ENCODE peak calls at places on chromosomes 4 and X, in four cellular contexts. E is GM13977, L is kidney epithelial cell, X is GM12865. G is an unnamed sample.

GRCh38 chr4:135741583-135741982 is 1540.0 kb upstream of the PABPC4L start:
- DNase-seq in E (no peak), L (peak), X (no peak), G (no peak)

GRCh38 chr4:169934794-169935400 is 91.3 kb downstream of the MFAP3L start:
- DNase-seq in E (no peak), L (no peak), X (no peak), G (no peak)

GRCh38 chr4:2417765-2418651 is at the start of gene ZFYVE28:
- DNase-seq in E (no peak), L (no peak), X (no peak), G (no peak)

GRCh38 chr4:67682266-67682665 is 18.7 kb downstream of the UBA6 start:
- DNase-seq in E (no peak), L (no peak), X (no peak), G (no peak)

GRCh38 chr4:8241211-8241779 is 28.3 kb upstream of the HTRA3 start:
- DNase-seq in E (no peak), L (no peak), X (no peak), G (no peak)

GRCh38 chr4:159780196-159780922 is 677.5 kb downstream of the RAPGEF2 start:
- DNase-seq in E (no peak), L (no peak), X (no peak), G (no peak)

GRCh38 chrX:40651620-40652223 is 4.4 kb upstream of the CXorf38 start:
- DNase-seq in E (peak), L (no peak), X (peak), G (no peak)

GRCh38 chrX:42725196-42725595 is 52.8 kb downstream of the PPP1R2C start:
- DNase-seq in E (no peak), L (no peak), X (no peak), G (no peak)

GRCh38 chr4:140686799-140687198 is 69.4 kb downstream of the TBC1D9 start:
- DNase-seq in E (no peak), L (no peak), X (no peak), G (no peak)

G was measured in GM12878.